ENCODE peak calls at places on chromosome 6, in four cellular contexts. X is endothelial cell of umbilical vein; Y is stimulated activated CD8-positive, alpha-beta memory T cell treated with anti-CD3 and anti-CD28 coated beads, Interleukin-7, amount 100 ng/mL, for 1 hour; O is IMR-90. B is an unnamed sample.

GRCh38 chr6:90294989-90295853 is 1.4 kb downstream of the BACH2 start:
- DNase-seq in Y (peak; percentile 48), X (peak; percentile 56), O (peak; percentile 43), B (no peak)

GRCh38 chr6:20946037-20946436 is 411.8 kb downstream of the CDKAL1 start:
- DNase-seq in Y (no peak), X (no peak), O (peak; percentile 53), B (no peak)

GRCh38 chr6:96394727-96395126 is 126.9 kb upstream of the UFL1 start:
- DNase-seq in X (no peak), O (no peak), Y (no peak), B (no peak)

GRCh38 chr6:29762051-29762450 is 38.8 kb downstream of the HLA-F start:
- DNase-seq in O (no peak), Y (no peak), X (no peak), B (no peak)

GRCh38 chr6:42260972-42261371 is 43.3 kb upstream of the MRPS10 start:
- DNase-seq in X (no peak), Y (peak; percentile 17), O (no peak), B (no peak)

GRCh38 chr6:147508073-147508870 is at the start of gene SAMD5:
- DNase-seq in O (peak; percentile 68), Y (no peak), X (peak; percentile 82), B (no peak)

GRCh38 chr6:56959938-56960337 is 5.0 kb downstream of the BEND6 start:
- DNase-seq in X (peak; percentile 33), Y (no peak), O (peak; percentile 77), B (no peak)

GRCh38 chr6:33212857-33213165 is 4.5 kb downstream of the RING1 start:
- DNase-seq in Y (no peak), O (no peak), X (no peak), B (no peak)

GRCh38 chr6:87714093-87714809 is 12.2 kb upstream of the AKIRIN2 start:
- DNase-seq in X (peak; percentile 66), O (peak; percentile 88), Y (no peak), B (no peak)

GRCh38 chr6:18242062-18242851 is 22.1 kb downstream of the DEK start:
- DNase-seq in O (peak; percentile 94), Y (no peak), X (peak; percentile 56), B (no peak)

GRCh38 chr6:23522751-23523527 is 603.1 kb upstream of the NRSN1 start:
- DNase-seq in Y (no peak), O (no peak), X (no peak), B (no peak)

GRCh38 chr6:42505377-42505702 is 53.6 kb upstream of the TRERF1 start:
- DNase-seq in O (peak; percentile 67), Y (no peak), X (peak; percentile 31), B (no peak)

GRCh38 chr6:163483107-163483506 is 68.6 kb downstream of the QKI start:
- DNase-seq in X (no peak), Y (no peak), O (no peak), B (no peak)

GRCh38 chr6:44116643-44117382 is 10.4 kb downstream of the MRPL14 start:
- DNase-seq in X (peak; percentile 81), Y (no peak), O (peak; percentile 93), B (no peak)

GRCh38 chr6:139823808-139824126 is 449.3 kb upstream of the CITED2 start:
- DNase-seq in O (no peak), X (no peak), Y (no peak), B (no peak)

GRCh38 chr6:46891396-46891795 is 30.3 kb downstream of the ADGRF5 start:
- DNase-seq in Y (no peak), O (no peak), X (no peak), B (no peak)

GRCh38 chr6:107532707-107533106 is 42.8 kb downstream of the SOBP start:
- DNase-seq in O (no peak), X (no peak), Y (no peak), B (no peak)

GRCh38 chr6:90294614-90294988 is 2.0 kb downstream of the BACH2 start:
- DNase-seq in O (no peak), Y (peak; percentile 25), X (no peak), B (no peak)

GRCh38 chr6:148247386-148248063 is 95.1 kb upstream of the SASH1 start:
- DNase-seq in Y (no peak), O (no peak), X (no peak), B (no peak)

GRCh38 chr6:139150915-139151314 is 16.0 kb downstream of the HECA start:
- DNase-seq in X (no peak), O (no peak), Y (no peak), B (no peak)

GRCh38 chr6:19070520-19070919 is 683.4 kb downstream of the RNF144B start:
- DNase-seq in O (no peak), Y (no peak), X (no peak), B (no peak)

GRCh38 chr6:124770131-124770530 is 192.1 kb upstream of the RNF217 start:
- DNase-seq in O (no peak), Y (no peak), X (no peak), B (no peak)

GRCh38 chr6:26071135-26071534 is 16.1 kb upstream of the HFE start:
- DNase-seq in O (no peak), X (no peak), Y (no peak), B (no peak)

GRCh38 chr6:84773431-84774173 is 9.2 kb upstream of the TBX18 start:
- DNase-seq in O (no peak), X (peak; percentile 70), Y (no peak), B (no peak)

GRCh38 chr6:18034798-18035202 is 47.4 kb upstream of the KIF13A start:
- DNase-seq in O (peak; percentile 19), X (no peak), Y (no peak), B (no peak)

GRCh38 chr6:132952468-132952867 is 138.1 kb downstream of the RPS12 start:
- DNase-seq in O (peak; percentile 42), X (no peak), Y (no peak), B (no peak)

B was measured in cerebellar nuclear complex.